ENCODE peak calls at places on chromosome 5, in eight cellular contexts. A, S, P, D, F, H, T and L are unnamed samples.

GRCh38 chr5:4520557-4520956 is 619.6 kb upstream of the ADAMTS16 start:
- DNase-seq in A (no peak), S (no peak), P (no peak), D (no peak), F (no peak), H (no peak), T (no peak), L (no peak)

GRCh38 chr5:10507575-10508024 is 56.3 kb upstream of the ANKRD33B start:
- DNase-seq in A (no peak), S (no peak), P (no peak), D (peak; percentile 72), F (no peak), H (no peak), T (no peak), L (no peak)

GRCh38 chr5:114407783-114408182 is 45.9 kb downstream of the KCNN2 start:
- DNase-seq in A (no peak), S (no peak), P (no peak), D (no peak), F (no peak), H (no peak), T (no peak), L (no peak)

GRCh38 chr5:173230741-173231380 is 4.1 kb downstream of the NKX2-5 start:
- DNase-seq in A (no peak), S (no peak), P (no peak), D (no peak), F (no peak), H (no peak), T (no peak), L (no peak)

GRCh38 chr5:171275822-171276544 is 33.1 kb upstream of the TLX3 start:
- DNase-seq in A (no peak), S (no peak), P (no peak), D (peak; percentile 24), F (no peak), H (no peak), T (no peak), L (no peak)

GRCh38 chr5:32687167-32687831 is 23.8 kb upstream of the NPR3 start:
- DNase-seq in A (no peak), S (no peak), P (no peak), D (no peak), F (no peak), H (peak; percentile 64), T (peak; percentile 65), L (no peak)

GRCh38 chr5:93717162-93717561 is 24.2 kb downstream of the POU5F2 start:
- DNase-seq in A (no peak), S (no peak), P (no peak), D (no peak), F (peak; percentile 27), H (no peak), T (peak; percentile 55), L (no peak)

GRCh38 chr5:150244209-150244608 is 45.4 kb downstream of the CAMK2A start:
- DNase-seq in A (no peak), S (no peak), P (no peak), D (no peak), F (no peak), H (no peak), T (no peak), L (no peak)

GRCh38 chr5:126865299-126865698 is 88.4 kb downstream of the LMNB1 start:
- DNase-seq in A (no peak), S (no peak), P (no peak), D (no peak), F (peak; percentile 76), H (no peak), T (no peak), L (no peak)

GRCh38 chr5:6712582-6713273 is 504 bp upstream of the TENT4A start:
- DNase-seq in A (peak; percentile 95), S (peak; percentile 91), P (peak; percentile 96), D (peak; percentile 98), F (peak; percentile 93), H (peak; percentile 98), T (peak; percentile 87), L (peak; percentile 95)

GRCh38 chr5:115778417-115778816 is 38.0 kb downstream of the CDO1 start:
- DNase-seq in A (no peak), S (no peak), P (no peak), D (no peak), F (peak; percentile 31), H (no peak), T (no peak), L (no peak)

GRCh38 chr5:139394123-139394653 is 716 bp downstream of the PROB1 start:
- DNase-seq in A (peak; percentile 37), S (peak; percentile 63), P (no peak), D (peak; percentile 62), F (no peak), H (no peak), T (no peak), L (peak; percentile 80)

GRCh38 chr5:123874600-123875201 is 362.7 kb downstream of the CSNK1G3 start:
- DNase-seq in A (no peak), S (no peak), P (no peak), D (peak; percentile 56), F (peak; percentile 49), H (no peak), T (no peak), L (no peak)

GRCh38 chr5:9627541-9627940 is 2.6 kb downstream of the TAS2R1 start:
- DNase-seq in A (no peak), S (no peak), P (no peak), D (no peak), F (no peak), H (no peak), T (no peak), L (no peak)

GRCh38 chr5:79864364-79864763 is 126.7 kb downstream of the MTX3 start:
- DNase-seq in A (no peak), S (no peak), P (no peak), D (no peak), F (no peak), H (no peak), T (no peak), L (no peak)

GRCh38 chr5:134742134-134742533 is 3.8 kb downstream of the CAMLG start:
- DNase-seq in A (no peak), S (no peak), P (no peak), D (no peak), F (no peak), H (no peak), T (no peak), L (no peak)

GRCh38 chr5:172533399-172534228 is 79.3 kb upstream of the SH3PXD2B start:
- DNase-seq in A (no peak), S (peak; percentile 17), P (peak; percentile 36), D (no peak), F (no peak), H (no peak), T (no peak), L (no peak)